ENCODE peak calls at places on chromosomes 6 and 20, in six cellular contexts. S is right cardiac atrium; O is neural progenitor cell; V is left ventricle myocardium inferior; B is psoas muscle; W is CD8-positive, alpha-beta T cell. C is an unnamed sample.

GRCh38 chr20:38973546-38974120 is 11.5 kb downstream of the DHX35 start:
- DNase-seq in S (peak), O (no peak), V (no peak), B (no peak), W (no peak), C (no peak)

GRCh38 chr20:4256886-4257285 is 241.5 kb upstream of the RNF24 start:
- DNase-seq in S (no peak), O (peak), V (no peak), B (no peak), W (no peak), C (no peak)

GRCh38 chr20:13006825-13007224 is 1.9 kb upstream of the SPTLC3 start:
- DNase-seq in S (no peak), O (no peak), V (no peak), B (no peak), W (no peak), C (no peak)

GRCh38 chr6:169253341-169253740 is 305 bp downstream of the THBS2 start:
- DNase-seq in S (no peak), O (no peak), V (no peak), B (no peak), W (no peak), C (no peak)

GRCh38 chr6:137879301-137879700 is 12.2 kb downstream of the TNFAIP3 start:
- DNase-seq in S (no peak), O (no peak), V (no peak), B (no peak), W (peak), C (no peak)

GRCh38 chr6:10610289-10610688 is 84.1 kb downstream of the C6orf52 start:
- DNase-seq in S (no peak), O (no peak), V (peak), B (peak), W (no peak), C (no peak)

GRCh38 chr6:77034161-77034560 is 429.1 kb downstream of the HTR1B start:
- DNase-seq in S (no peak), O (peak), V (no peak), B (no peak), W (no peak), C (no peak)

GRCh38 chr6:152984387-152984872 is 1.6 kb upstream of the FBXO5 start:
- DNase-seq in S (no peak), O (peak), V (no peak), B (no peak), W (no peak), C (no peak)

GRCh38 chr20:3239867-3240775 is 1.1 kb upstream of the SLC4A11 start:
- DNase-seq in S (no peak), O (peak), V (no peak), B (no peak), W (no peak), C (no peak)

GRCh38 chr6:165716886-165717285 is 53.8 kb upstream of the PDE10A start:
- DNase-seq in S (no peak), O (no peak), V (no peak), B (no peak), W (no peak), C (no peak)

GRCh38 chr6:169799474-169799926 is 48.1 kb downstream of the ERMARD start:
- DNase-seq in S (no peak), O (no peak), V (no peak), B (no peak), W (no peak), C (no peak)

GRCh38 chr6:39881851-39882566 is 52.3 kb downstream of the MOCS1 start:
- DNase-seq in S (peak), O (no peak), V (no peak), B (no peak), W (no peak), C (no peak)

GRCh38 chr20:45290677-45291355 is 15.8 kb upstream of the RBPJL start:
- DNase-seq in S (peak), O (peak), V (peak), B (peak), W (peak), C (no peak)

GRCh38 chr20:24777746-24778145 is 171.3 kb upstream of the CST7 start:
- DNase-seq in S (no peak), O (no peak), V (no peak), B (no peak), W (no peak), C (no peak)

GRCh38 chr20:3786126-3786484 is 435 bp downstream of the CENPB start:
- DNase-seq in S (peak), O (peak), V (peak), B (peak), W (peak), C (peak)

GRCh38 chr20:19249515-19249914 is 37.1 kb downstream of the SLC24A3 start:
- DNase-seq in S (no peak), O (no peak), V (no peak), B (no peak), W (no peak), C (no peak)

GRCh38 chr6:240151-240550 is 52.1 kb upstream of the DUSP22 start:
- DNase-seq in S (no peak), O (no peak), V (no peak), B (no peak), W (no peak), C (no peak)

GRCh38 chr6:110547266-110547964 is 71.0 kb upstream of the SLC22A16 start:
- DNase-seq in S (no peak), O (no peak), V (no peak), B (no peak), W (no peak), C (no peak)

GRCh38 chr6:32271427-32271826 is 47.6 kb upstream of the NOTCH4 start:
- DNase-seq in S (no peak), O (no peak), V (no peak), B (no peak), W (no peak), C (no peak)

GRCh38 chr6:42013134-42013516 is 37.2 kb upstream of the TAF8 start:
- DNase-seq in S (no peak), O (no peak), V (no peak), B (no peak), W (no peak), C (no peak)

GRCh38 chr6:107823047-107823557 is 1.0 kb downstream of the SCML4 start:
- DNase-seq in S (no peak), O (no peak), V (no peak), B (no peak), W (peak), C (no peak)

GRCh38 chr20:58251348-58251978 is 23.0 kb upstream of the ANKRD60 start:
- DNase-seq in S (no peak), O (no peak), V (no peak), B (no peak), W (no peak), C (no peak)

GRCh38 chr6:22681761-22682160 is 112.4 kb downstream of the HDGFL1 start:
- DNase-seq in S (no peak), O (no peak), V (no peak), B (no peak), W (no peak), C (no peak)

GRCh38 chr6:43016166-43016915 is 2.3 kb downstream of the KLHDC3 start:
- DNase-seq in S (peak), O (peak), V (no peak), B (no peak), W (no peak), C (no peak)

GRCh38 chr6:3001773-3002293 is 2.1 kb downstream of the NQO2 start:
- DNase-seq in S (no peak), O (peak), V (no peak), B (no peak), W (no peak), C (no peak)

GRCh38 chr6:3458706-3459421 is 2.0 kb upstream of the SLC22A23 start:
- DNase-seq in S (no peak), O (no peak), V (no peak), B (no peak), W (no peak), C (peak)

GRCh38 chr6:158524311-158524710 is 35.6 kb upstream of the TMEM181 start:
- DNase-seq in S (no peak), O (no peak), V (no peak), B (no peak), W (no peak), C (no peak)

GRCh38 chr6:26270903-26271639 is 93.9 kb upstream of the BTN3A2 start:
- DNase-seq in S (peak), O (peak), V (peak), B (no peak), W (peak), C (no peak)

GRCh38 chr6:160163912-160164311 is 42.3 kb downstream of the SLC22A1 start:
- DNase-seq in S (no peak), O (no peak), V (no peak), B (no peak), W (no peak), C (no peak)

GRCh38 chr6:85479221-85479620 is 29.3 kb downstream of the NT5E start:
- DNase-seq in S (no peak), O (no peak), V (no peak), B (no peak), W (no peak), C (no peak)

GRCh38 chr6:167113047-167113446 is 9.8 kb upstream of the CCR6 start:
- DNase-seq in S (no peak), O (no peak), V (no peak), B (no peak), W (no peak), C (no peak)

GRCh38 chr6:151539506-151540268 is 45.9 kb downstream of the CCDC170 start:
- DNase-seq in S (no peak), O (no peak), V (no peak), B (no peak), W (no peak), C (no peak)

GRCh38 chr6:23455754-23456153 is 670.3 kb upstream of the NRSN1 start:
- DNase-seq in S (no peak), O (no peak), V (no peak), B (no peak), W (no peak), C (no peak)

GRCh38 chr20:22974354-22974753 is 60.8 kb upstream of the SSTR4 start:
- DNase-seq in S (no peak), O (peak), V (no peak), B (no peak), W (no peak), C (no peak)

DNA sequence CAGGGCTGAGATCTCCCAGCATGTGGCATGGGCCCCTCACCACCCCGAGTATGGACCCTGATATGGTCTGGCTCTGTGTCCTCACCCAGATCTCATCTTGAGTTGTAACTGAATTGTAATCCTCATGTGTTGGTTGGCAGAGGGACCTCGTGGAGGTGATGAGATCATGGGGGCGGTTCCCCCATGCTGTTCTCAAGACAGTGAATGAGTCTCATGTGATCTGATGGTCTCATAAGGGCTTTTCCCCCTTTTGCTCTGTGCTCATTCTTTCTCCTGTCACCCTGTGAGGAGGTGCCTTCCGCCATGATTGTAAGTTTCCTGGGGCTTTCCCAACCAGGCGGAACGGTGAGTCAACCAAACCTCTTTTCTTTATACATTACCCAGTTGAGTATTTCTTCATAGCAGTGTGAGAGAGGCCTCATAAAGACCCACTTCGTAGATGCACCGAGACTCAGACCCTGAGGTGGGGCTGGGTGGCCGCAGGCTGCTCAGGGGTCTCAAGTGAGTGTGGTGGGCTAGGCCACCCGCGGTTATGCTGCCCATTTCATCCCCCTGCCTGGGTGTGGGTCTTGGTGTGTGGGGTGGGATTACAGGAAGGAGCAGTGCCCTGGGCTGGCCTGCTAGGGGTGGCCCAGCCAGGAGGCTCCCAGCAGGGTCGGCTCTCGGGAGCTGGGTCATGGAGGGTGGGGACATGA is 26.2 kb upstream of the GATA5 start:
- DNase-seq in S (no peak), O (no peak), V (no peak), B (no peak), W (peak), C (no peak)
- H3K27ac ChIP-seq in S (no peak), O (no peak), V (no peak), B (peak), W (no peak), C (no peak)

GRCh38 chr6:144479991-144480390 is 194.9 kb downstream of the UTRN start:
- DNase-seq in S (no peak), O (no peak), V (no peak), B (no peak), W (no peak), C (no peak)
- H3K27ac ChIP-seq in S (no peak), O (no peak), V (peak), B (no peak), W (no peak), C (no peak)

GRCh38 chr6:156977527-156978291 is 200.5 kb downstream of the ARID1B start:
- DNase-seq in S (no peak), O (no peak), V (no peak), B (no peak), W (no peak), C (no peak)
- H3K27ac ChIP-seq in S (no peak), O (no peak), V (peak), B (peak), W (no peak), C (no peak)

GRCh38 chr6:16243055-16243454 is 4.7 kb downstream of the GMPR start:
- DNase-seq in S (no peak), O (no peak), V (peak), B (no peak), W (no peak), C (no peak)

GRCh38 chr6:16243664-16244063 is 5.3 kb downstream of the GMPR start:
- DNase-seq in S (no peak), O (no peak), V (no peak), B (no peak), W (no peak), C (no peak)

GRCh38 chr6:16244446-16244845 is 6.1 kb downstream of the GMPR start:
- DNase-seq in S (no peak), O (no peak), V (peak), B (no peak), W (no peak), C (no peak)

GRCh38 chr6:16248271-16248670 is 9.9 kb downstream of the GMPR start:
- DNase-seq in S (no peak), O (peak), V (no peak), B (no peak), W (no peak), C (no peak)

GRCh38 chr6:16244869-16245451 is 6.6 kb downstream of the GMPR start:
- DNase-seq in S (no peak), O (peak), V (no peak), B (no peak), W (no peak), C (no peak)
- H3K27ac ChIP-seq in S (peak), O (no peak), V (peak), B (peak), W (no peak), C (no peak)

C was measured in substantia nigra.